ENCODE peak calls at places on chromosomes 12 and 14, in seven cellular contexts. I is ovary, H is spleen, K is transverse colon, P is body of pancreas, S is suprapubic skin, O is breast epithelium. W is an unnamed sample.

GRCh38 chr12:86729798-86730197 is 473.6 kb upstream of the MGAT4C start:
- DNase-seq in I (no peak), H (no peak), K (no peak), P (no peak), S (no peak), O (no peak), W (no peak)

GRCh38 chr12:16756833-16757552 is 151.0 kb upstream of the LMO3 start:
- DNase-seq in I (no peak), H (no peak), K (no peak), P (no peak), S (no peak), O (no peak), W (no peak)

GRCh38 chr12:110270125-110270962 is 10.7 kb upstream of the ATP2A2 start:
- DNase-seq in I (peak; percentile 51), H (no peak), K (no peak), P (peak; percentile 65), S (no peak), O (peak; percentile 51), W (no peak)

GRCh38 chr12:49008943-49009342 is 9.6 kb downstream of the PRKAG1 start:
- DNase-seq in I (no peak), H (no peak), K (no peak), P (no peak), S (no peak), O (no peak), W (no peak)

GRCh38 chr12:6996040-6996441 is 22.2 kb downstream of the LPCAT3 start:
- DNase-seq in I (no peak), H (no peak), K (no peak), P (no peak), S (no peak), O (no peak), W (no peak)

GRCh38 chr12:48671231-48671856 is 10.7 kb downstream of the KANSL2 start:
- DNase-seq in I (no peak), H (no peak), K (no peak), P (no peak), S (no peak), O (no peak), W (no peak)

GRCh38 chr12:118374909-118375308 is 1.4 kb upstream of the SUDS3 start:
- DNase-seq in I (no peak), H (no peak), K (no peak), P (no peak), S (no peak), O (no peak), W (no peak)

GRCh38 chr12:52086366-52086765 is 6.9 kb downstream of the SMIM41 start:
- DNase-seq in I (no peak), H (peak; percentile 71), K (no peak), P (no peak), S (no peak), O (no peak), W (no peak)

GRCh38 chr12:130500835-130501330 is 163.2 kb downstream of the PIWIL1 start:
- DNase-seq in I (no peak), H (no peak), K (no peak), P (no peak), S (no peak), O (no peak), W (no peak)

GRCh38 chr12:94305293-94305957 is 154.2 kb downstream of the CEP83 start:
- DNase-seq in I (no peak), H (no peak), K (no peak), P (no peak), S (no peak), O (no peak), W (no peak)

GRCh38 chr12:48388938-48389337 is 38.2 kb upstream of the ZNF641 start:
- DNase-seq in I (no peak), H (no peak), K (no peak), P (no peak), S (no peak), O (no peak), W (no peak)

GRCh38 chr12:40745386-40745785 is 53.1 kb downstream of the CNTN1 start:
- DNase-seq in I (no peak), H (no peak), K (no peak), P (no peak), S (no peak), O (no peak), W (no peak)

GRCh38 chr12:88063375-88063774 is 34.2 kb upstream of the C12orf50 start:
- DNase-seq in I (no peak), H (no peak), K (no peak), P (no peak), S (no peak), O (no peak), W (no peak)

GRCh38 chr12:4506870-4507269 is 31.8 kb upstream of the RAD51AP1 start:
- DNase-seq in I (no peak), H (no peak), K (no peak), P (no peak), S (no peak), O (no peak), W (no peak)

GRCh38 chr12:124381454-124382207 is 86.7 kb downstream of the RFLNA start:
- DNase-seq in I (peak; percentile 95), H (peak; percentile 93), K (peak; percentile 90), P (peak; percentile 91), S (peak; percentile 97), O (peak; percentile 91), W (peak; percentile 95)

GRCh38 chr12:28963554-28963953 is 185.5 kb upstream of the FAR2 start:
- DNase-seq in I (no peak), H (no peak), K (no peak), P (no peak), S (no peak), O (no peak), W (no peak)

DNA sequence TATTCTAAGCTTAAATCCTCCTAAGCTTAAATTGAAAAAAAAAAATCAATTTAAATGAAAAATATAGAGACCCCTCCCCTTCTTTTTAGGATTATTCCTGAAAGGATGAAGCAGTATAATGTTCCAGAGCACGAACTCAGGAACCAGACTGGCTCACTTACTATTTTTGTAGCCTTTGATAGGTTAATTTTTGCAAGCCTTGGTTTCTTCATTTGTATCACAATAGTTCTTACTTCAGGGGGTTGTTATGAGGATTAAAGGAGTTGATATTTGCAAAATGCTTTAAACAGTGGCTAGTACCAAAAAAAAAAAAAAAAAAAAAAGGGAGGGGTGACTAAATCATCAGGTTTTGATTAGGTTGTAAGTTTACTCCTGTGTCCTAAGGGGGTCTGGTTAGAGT is 3.1 kb upstream of the RBM25 start:
- DNase-seq in I (no peak), H (no peak), K (no peak), P (no peak), S (no peak), O (no peak), W (no peak)
- TF ChIP-seq CTCF in I (no peak), H (no peak), K (no peak), P (no peak), S (no peak), O (no peak), W (no peak)

GRCh38 chr14:60655898-60656754 is 6.8 kb upstream of the SIX1 start:
- DNase-seq in I (no peak), H (no peak), K (no peak), P (no peak), S (no peak), O (no peak), W (no peak)

GRCh38 chr14:60657609-60657983 is 8.3 kb upstream of the SIX1 start:
- DNase-seq in I (peak; percentile 40), H (no peak), K (no peak), P (no peak), S (no peak), O (no peak), W (no peak)

GRCh38 chr14:60658116-60658515 is 8.8 kb upstream of the SIX1 start:
- DNase-seq in I (no peak), H (no peak), K (no peak), P (no peak), S (no peak), O (no peak), W (no peak)

GRCh38 chr14:60655114-60655897 is 6.0 kb upstream of the SIX1 start:
- DNase-seq in I (no peak), H (no peak), K (no peak), P (no peak), S (no peak), O (no peak), W (no peak)

DNA sequence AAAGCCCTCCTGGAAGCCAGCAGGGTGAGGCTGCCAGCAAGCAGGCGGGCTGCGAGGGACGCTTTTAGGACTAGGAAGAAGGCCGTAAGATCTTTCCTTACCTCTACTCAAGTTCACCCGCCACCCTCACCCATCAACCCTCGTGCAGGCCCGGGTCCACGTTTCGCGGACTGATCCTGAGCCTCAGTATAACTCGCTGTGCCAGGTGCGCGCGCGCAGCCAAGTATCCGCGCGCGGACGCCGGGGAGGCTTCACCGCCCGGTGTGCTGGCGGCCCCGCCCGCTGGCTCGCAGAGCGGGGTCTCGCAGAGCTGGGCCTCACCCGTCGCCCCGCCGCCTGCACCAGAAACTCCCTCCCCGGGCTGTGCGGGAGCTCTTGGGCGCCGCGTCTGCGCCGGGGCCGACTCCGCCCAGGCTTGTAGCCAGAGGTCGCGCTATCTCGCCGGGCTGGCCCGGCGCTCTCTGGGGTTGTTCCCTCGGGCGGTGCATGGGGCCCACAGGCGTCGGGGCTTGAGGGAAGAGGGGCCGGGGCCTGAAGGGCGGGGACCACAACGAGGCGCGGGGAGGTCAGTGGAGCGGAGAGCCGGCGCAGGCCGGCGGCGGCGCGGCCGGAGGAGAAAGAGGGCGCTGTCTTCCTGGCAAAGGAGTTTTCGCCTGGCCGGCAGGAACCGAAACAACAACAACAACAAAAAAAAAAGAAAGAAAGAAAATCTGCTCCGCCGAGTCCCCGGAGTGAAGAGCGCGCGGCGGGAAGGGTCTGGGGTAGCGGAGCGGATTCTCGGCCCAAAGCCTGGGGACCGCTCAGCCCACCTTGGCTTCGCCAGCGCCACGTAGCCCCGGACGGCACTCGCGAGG is 7.7 kb upstream of the SIX1 start:
- DNase-seq in I (peak; percentile 70), H (peak; percentile 90), K (peak; percentile 50), P (peak; percentile 63), S (no peak), O (no peak), W (peak; percentile 49)
- H3K4me3 ChIP-seq in I (peak overlapping the region; percentile 46), H (peak overlapping the region; percentile 33), K (peak overlapping the region; percentile 50), P (peak overlapping the region; percentile 76), S (peak overlapping the region; percentile 66), O (peak overlapping the region; percentile 85), W (peak overlapping the region; percentile 71)

GRCh38 chr12:79844693-79845092 is 90.2 kb downstream of the PPP1R12A start:
- DNase-seq in I (no peak), H (no peak), K (no peak), P (no peak), S (no peak), O (no peak), W (no peak)
- TF ChIP-seq POLR2A in I (no peak), H (no peak), K (no peak), P (no peak), S (no peak), O (no peak), W (no peak)

DNA sequence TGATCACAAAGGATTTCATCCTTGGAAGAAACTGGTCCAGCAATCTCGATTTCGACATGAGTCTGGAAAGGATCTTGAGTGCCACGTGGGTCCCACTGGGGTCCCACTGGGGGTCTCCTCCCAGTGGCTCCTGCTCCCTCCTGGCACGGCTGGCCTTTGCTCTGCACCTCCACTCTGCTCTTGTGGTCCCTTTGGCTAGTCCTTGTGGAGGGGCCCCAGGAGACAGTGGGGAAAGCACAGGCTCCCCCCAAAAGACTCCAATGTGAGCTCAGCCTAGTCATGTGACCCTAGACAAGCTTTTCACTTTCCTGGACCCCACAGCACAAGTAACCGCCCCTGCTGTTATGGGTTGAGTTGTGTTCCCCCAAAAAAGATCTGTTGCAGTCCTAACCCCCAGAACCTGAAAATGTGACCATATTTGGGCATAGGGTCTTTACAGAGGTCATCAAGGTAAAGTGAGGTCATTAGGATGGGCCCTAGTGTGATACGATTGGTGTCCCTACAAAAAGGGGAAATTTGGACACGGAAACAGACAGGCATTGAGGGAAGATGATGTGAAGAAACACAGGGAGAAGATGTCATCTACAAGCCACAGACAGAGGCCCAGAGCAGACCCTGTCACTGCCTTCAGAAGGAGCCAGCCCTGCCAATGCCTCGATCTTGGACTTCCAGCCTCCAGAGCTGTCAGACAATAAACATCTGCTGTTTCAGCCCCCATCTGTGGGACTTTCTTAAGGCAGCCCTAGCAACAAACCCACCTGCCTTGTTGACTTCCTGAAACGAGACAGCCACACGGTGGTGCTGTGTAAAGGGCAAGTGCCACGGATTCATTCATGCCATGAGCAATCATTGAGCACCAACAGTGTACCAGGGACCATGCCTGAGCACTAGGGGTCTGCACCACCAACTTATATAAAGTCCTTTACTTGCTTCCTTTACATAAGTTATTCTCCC is 23.8 kb upstream of the PPP2R5C start:
- DNase-seq in I (no peak), H (no peak), K (no peak), P (no peak), S (peak; percentile 69), O (no peak), W (no peak)
- TF ChIP-seq CTCF in I (no peak), H (peak; percentile 38), K (no peak), P (no peak), S (no peak), O (no peak), W (no peak)